ENCODE peak calls at places on chromosome 22, in seven cellular contexts. G is nucleus accumbens, Q is activated T-cell treated with anti-CD3 and anti-CD28 coated beads for 1 hour, A is NCI-H1105 treated with DMSO at 0.1 percent for 48 hours, U is cardiac fibroblast, T is pancreas, N is RWPE1. C is an unnamed sample.
A peak's percentile ranks its signal among the peaks of the same experiment; 100 is the strongest.

GRCh38 chr22:31561238-31561887 is 65.0 kb downstream of the SFI1 start:
- DNase-seq in G (peak; percentile 15), Q (peak; percentile 20), A (peak; percentile 57), U (peak; percentile 91), T (peak; percentile 83), N (peak; percentile 67), C (peak; percentile 77)

GRCh38 chr22:20968281-20968977 is 1.4 kb downstream of the AIFM3 start:
- DNase-seq in G (no peak), Q (no peak), A (no peak), U (no peak), T (no peak), N (no peak), C (no peak)

GRCh38 chr22:16955678-16956210 is 52.3 kb downstream of the GAB4 start:
- DNase-seq in G (peak; percentile 5), Q (no peak), A (peak; percentile 15), U (no peak), T (no peak), N (no peak), C (peak; percentile 3)

GRCh38 chr22:36017661-36018091 is 10.9 kb downstream of the RBFOX2 start:
- DNase-seq in G (no peak), Q (no peak), A (peak; percentile 71), U (no peak), T (no peak), N (no peak), C (no peak)

GRCh38 chr22:25057013-25057881 is 104.7 kb downstream of the KIAA1671 start:
- DNase-seq in G (peak; percentile 40), Q (peak; percentile 69), A (peak; percentile 70), U (peak; percentile 52), T (peak; percentile 72), N (peak; percentile 55), C (peak; percentile 23)

GRCh38 chr22:27019827-27020226 is 362.4 kb downstream of the MIAT start:
- DNase-seq in G (no peak), Q (no peak), A (no peak), U (no peak), T (no peak), N (no peak), C (no peak)

GRCh38 chr22:46357711-46358505 is 22.4 kb downstream of the TRMU start:
- DNase-seq in G (no peak), Q (no peak), A (no peak), U (no peak), T (no peak), N (no peak), C (no peak)

GRCh38 chr22:49768077-49768476 is 59.6 kb downstream of the BRD1 start:
- DNase-seq in G (no peak), Q (no peak), A (no peak), U (no peak), T (peak; percentile 6), N (no peak), C (no peak)